ENCODE peak calls at places on chromosomes 11 and 22, in seven cellular contexts. Z, D, G, N, C, H and M are unnamed samples.

GRCh38 chr22:36193171-36193570 is 8.4 kb downstream of the APOL4 start:
- DNase-seq in Z (no peak), D (no peak), G (no peak), N (no peak), C (no peak), H (no peak), M (no peak)

GRCh38 chr22:41638124-41638523 is 17.0 kb downstream of the XRCC6 start:
- DNase-seq in Z (no peak), D (no peak), G (peak), N (no peak), C (no peak), H (no peak), M (peak)

GRCh38 chr11:3135491-3136440 is 29.3 kb downstream of the OSBPL5 start:
- DNase-seq in Z (peak), D (peak), G (no peak), N (no peak), C (no peak), H (no peak), M (no peak)

GRCh38 chr22:20610243-20610686 is 102.9 kb downstream of the MED15 start:
- DNase-seq in Z (no peak), D (no peak), G (no peak), N (no peak), C (no peak), H (peak), M (no peak)

GRCh38 chr22:49540084-49540483 is 287.6 kb downstream of the BRD1 start:
- DNase-seq in Z (no peak), D (no peak), G (no peak), N (no peak), C (no peak), H (no peak), M (no peak)

GRCh38 chr11:83033972-83034672 is 37.6 kb downstream of the RAB30 start:
- DNase-seq in Z (no peak), D (peak), G (no peak), N (no peak), C (peak), H (peak), M (no peak)

GRCh38 chr11:61787928-61788491 is 4.4 kb downstream of the TMEM258 start:
- DNase-seq in Z (peak), D (no peak), G (peak), N (peak), C (peak), H (peak), M (no peak)

GRCh38 chr11:94568717-94569116 is 1.5 kb downstream of the PIWIL4 start:
- DNase-seq in Z (no peak), D (no peak), G (no peak), N (no peak), C (no peak), H (no peak), M (no peak)

DNA sequence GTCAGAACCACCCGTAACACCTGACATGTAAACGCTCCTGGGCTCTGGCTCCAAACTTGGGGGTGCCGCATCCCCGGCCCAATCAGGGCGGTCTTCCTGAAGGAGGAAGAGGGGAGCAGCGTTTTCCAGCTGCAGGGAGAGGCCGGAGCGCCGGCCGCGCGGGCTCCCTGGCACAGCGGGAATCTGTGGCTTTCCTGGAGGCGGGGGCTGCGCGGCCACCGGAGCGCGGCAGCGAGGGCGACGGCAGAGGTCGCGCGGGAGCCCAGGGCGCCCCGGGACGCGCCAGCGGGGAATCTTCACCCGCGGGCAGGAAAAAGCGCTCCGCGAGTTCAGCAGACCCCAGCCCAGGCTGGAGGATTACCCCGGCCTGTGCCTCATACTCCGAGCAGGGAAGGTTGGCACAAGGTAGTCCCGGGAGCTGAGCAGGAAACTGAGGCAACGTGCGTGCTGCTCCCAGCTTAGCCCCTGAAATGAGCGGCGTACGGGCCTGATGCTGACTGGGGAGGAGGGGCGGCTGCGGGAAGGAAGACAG is 600 bp upstream of the ESAM start:
- DNase-seq in Z (no peak), D (no peak), G (peak), N (no peak), C (no peak), H (no peak), M (no peak)
- H3K27ac ChIP-seq in Z (no peak), D (peak), G (peak), N (peak), C (no peak), H (no peak), M (peak)

GRCh38 chr11:103894673-103895072 is 141.8 kb upstream of the DDI1 start:
- DNase-seq in Z (no peak), D (no peak), G (no peak), N (no peak), C (no peak), H (no peak), M (no peak)

GRCh38 chr11:103894034-103894433 is 142.4 kb upstream of the DDI1 start:
- DNase-seq in Z (no peak), D (no peak), G (no peak), N (no peak), C (no peak), H (no peak), M (no peak)

GRCh38 chr11:103890654-103891053 is 145.8 kb upstream of the DDI1 start:
- DNase-seq in Z (no peak), D (no peak), G (no peak), N (no peak), C (no peak), H (no peak), M (no peak)

GRCh38 chr11:103892603-103893002 is 143.8 kb upstream of the DDI1 start:
- DNase-seq in Z (no peak), D (no peak), G (peak), N (no peak), C (peak), H (peak), M (no peak)

GRCh38 chr11:103893366-103893765 is 143.1 kb upstream of the DDI1 start:
- DNase-seq in Z (no peak), D (no peak), G (no peak), N (no peak), C (peak), H (no peak), M (no peak)
- TF ChIP-seq CTCF in Z (no peak), D (no peak), G (no peak), N (no peak), C (no peak), H (no peak), M (no peak)

DNA sequence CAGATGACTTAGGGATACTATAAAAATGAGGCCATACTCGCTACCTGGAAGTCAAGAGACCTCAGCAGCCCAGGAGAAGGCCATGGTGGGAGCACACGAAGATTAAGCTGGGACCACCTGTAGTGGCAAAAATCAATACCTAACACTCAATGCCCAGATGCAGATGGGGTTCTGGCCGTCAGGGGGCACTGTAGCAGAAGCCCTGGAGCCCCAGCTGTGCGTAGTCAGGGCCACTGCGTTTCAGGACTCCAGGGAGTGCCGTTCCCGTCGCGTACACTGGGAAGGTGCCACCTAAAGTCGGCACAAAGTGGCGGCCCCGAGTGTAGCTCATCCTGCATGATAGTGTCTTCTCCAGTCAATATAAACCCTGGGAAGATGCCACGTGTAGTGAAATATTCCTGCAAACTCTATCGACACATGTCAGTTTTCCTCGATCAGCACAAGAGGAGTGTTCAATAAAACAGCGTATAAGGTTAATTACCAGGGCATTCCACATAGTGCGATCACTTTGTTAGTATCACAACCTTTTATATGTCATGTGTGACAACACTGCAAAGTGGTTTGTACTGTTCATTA is 123.7 kb upstream of the NTM start:
- DNase-seq in Z (peak), D (no peak), G (peak), N (no peak), C (no peak), H (no peak), M (peak)
- H3K4me3 ChIP-seq in Z (no peak), D (no peak), G (no peak), N (no peak), C (no peak), H (no peak), M (no peak)

GRCh38 chr22:45235851-45236342 is 4.8 kb downstream of the KIAA0930 start:
- DNase-seq in Z (no peak), D (no peak), G (no peak), N (no peak), C (no peak), H (no peak), M (no peak)

GRCh38 chr22:45233386-45233785 is 7.3 kb downstream of the KIAA0930 start:
- DNase-seq in Z (no peak), D (no peak), G (no peak), N (no peak), C (no peak), H (no peak), M (no peak)

GRCh38 chr22:45235101-45235777 is 5.5 kb downstream of the KIAA0930 start:
- DNase-seq in Z (no peak), D (no peak), G (no peak), N (no peak), C (no peak), H (no peak), M (no peak)

GRCh38 chr22:45231293-45231692 is 9.4 kb downstream of the KIAA0930 start:
- DNase-seq in Z (no peak), D (no peak), G (no peak), N (no peak), C (no peak), H (no peak), M (no peak)

GRCh38 chr22:45233827-45234226 is 6.9 kb downstream of the KIAA0930 start:
- DNase-seq in Z (no peak), D (no peak), G (no peak), N (no peak), C (no peak), H (no peak), M (no peak)
- H3K27ac ChIP-seq in Z (no peak), D (no peak), G (no peak), N (no peak), C (no peak), H (no peak), M (no peak)

DNA sequence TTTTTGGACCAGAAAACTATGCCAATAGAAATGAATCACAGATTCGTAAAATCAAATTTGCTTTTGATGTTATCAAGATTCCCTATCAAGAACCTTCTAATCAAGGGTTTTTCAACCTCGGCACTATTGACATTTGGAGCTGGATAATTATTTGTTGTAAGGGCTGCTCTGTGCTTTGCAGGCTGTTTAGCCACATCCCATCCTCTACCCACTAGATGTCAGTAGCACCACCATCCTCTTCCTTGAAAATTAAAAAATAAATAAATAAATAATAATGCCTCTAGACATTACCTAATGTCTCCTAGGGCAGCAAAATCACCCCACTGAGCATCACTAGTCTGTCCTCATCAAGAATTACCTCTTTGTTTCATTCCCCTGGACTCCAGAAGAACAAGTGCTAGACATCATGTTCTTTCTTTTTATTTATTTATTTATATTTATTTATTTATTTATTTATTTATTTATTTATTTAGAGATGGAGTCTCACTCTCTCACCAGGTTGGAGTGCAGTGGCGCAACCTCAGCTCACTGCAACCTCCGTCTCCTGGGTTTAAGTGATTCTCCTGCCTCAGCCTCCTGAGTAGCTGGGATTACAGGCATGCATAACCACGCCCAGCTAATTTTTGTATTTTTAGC is 744.7 kb downstream of the KCNA4 start:
- DNase-seq in Z (no peak), D (no peak), G (peak), N (peak), C (peak), H (peak), M (no peak)
- TF ChIP-seq CTCF in Z (no peak), D (no peak), G (peak), N (peak), C (peak), H (peak), M (no peak)

GRCh38 chr11:63574856-63575602 is 11.8 kb upstream of the PLAAT2 start:
- DNase-seq in Z (no peak), D (peak), G (no peak), N (no peak), C (peak), H (no peak), M (no peak)

GRCh38 chr11:63573881-63574855 is 11.0 kb upstream of the PLAAT2 start:
- DNase-seq in Z (peak), D (peak), G (peak), N (no peak), C (peak), H (peak), M (peak)

GRCh38 chr11:63567044-63567840 is 4.1 kb upstream of the PLAAT2 start:
- DNase-seq in Z (no peak), D (no peak), G (peak), N (peak), C (peak), H (peak), M (no peak)

GRCh38 chr11:63569570-63569969 is 6.4 kb upstream of the PLAAT2 start:
- DNase-seq in Z (no peak), D (no peak), G (no peak), N (no peak), C (no peak), H (no peak), M (no peak)

GRCh38 chr11:63572026-63572688 is 9.0 kb upstream of the PLAAT2 start:
- DNase-seq in Z (no peak), D (no peak), G (no peak), N (no peak), C (no peak), H (no peak), M (no peak)
- H3K4me3 ChIP-seq in Z (no peak), D (no peak), G (no peak), N (no peak), C (no peak), H (no peak), M (no peak)

GRCh38 chr11:69155302-69156198 is at the start of gene SMIM38:
- DNase-seq in Z (no peak), D (no peak), G (no peak), N (no peak), C (no peak), H (no peak), M (no peak)

GRCh38 chr11:69154938-69155301 is 815 bp upstream of the SMIM38 start:
- DNase-seq in Z (no peak), D (no peak), G (no peak), N (no peak), C (no peak), H (no peak), M (no peak)

GRCh38 chr11:69157156-69157821 is 1.6 kb downstream of the SMIM38 start:
- DNase-seq in Z (no peak), D (peak), G (no peak), N (no peak), C (peak), H (peak), M (no peak)

GRCh38 chr11:69156673-69157155 is 979 bp downstream of the SMIM38 start:
- DNase-seq in Z (no peak), D (no peak), G (no peak), N (no peak), C (peak), H (no peak), M (peak)

DNA sequence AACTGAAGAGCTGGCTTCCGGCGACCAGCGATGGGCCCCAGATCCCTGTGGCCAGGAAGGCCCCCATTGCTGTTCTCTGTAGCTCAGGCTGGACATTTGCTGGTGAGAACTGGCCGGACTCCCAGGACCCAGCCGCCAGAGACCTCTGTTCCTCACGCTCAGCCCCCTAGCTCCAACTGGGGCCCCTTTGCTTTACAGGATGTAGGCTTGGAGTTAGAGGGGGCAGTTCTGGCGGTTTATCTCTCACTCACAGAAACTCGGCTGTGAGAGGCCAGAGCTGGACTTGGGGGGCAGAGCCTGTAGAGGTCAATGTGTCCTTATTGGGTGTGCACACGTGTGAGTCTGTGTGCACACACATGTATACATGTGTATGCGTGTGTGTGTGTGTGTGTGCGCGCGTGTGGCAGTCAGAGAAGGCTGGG is 494 bp downstream of the SMIM38 start:
- DNase-seq in Z (no peak), D (no peak), G (no peak), N (no peak), C (no peak), H (no peak), M (no peak)
- H3K27ac ChIP-seq in Z (no peak), D (no peak), G (peak), N (no peak), C (no peak), H (no peak), M (no peak)